ENCODE peak calls at places on chromosome 3, in seven cellular contexts. One of them, this sample, is unnamed.
A peak's percentile ranks its signal among the peaks of the same experiment; 100 is the strongest.

GRCh38 chr3:50327943-50328691 is at the start of gene TUSC2:
- DNase-seq in uterus: peak; percentile 96
- DNase-seq in HepG2: peak; percentile 95
- DNase-seq in endodermal cell: peak; percentile 98
- DNase-seq in cardiac muscle cell: peak; percentile 100
- DNase-seq in ovary: peak; percentile 98
- DNase-seq in fibroblast of the aortic adventitia: peak; percentile 95
- DNase-seq in this sample: peak; percentile 97

GRCh38 chr3:197406266-197406665 is 107.9 kb upstream of the DLG1 start:
- DNase-seq in uterus: no peak
- DNase-seq in HepG2: no peak
- DNase-seq in endodermal cell: no peak
- DNase-seq in cardiac muscle cell: no peak
- DNase-seq in ovary: peak; percentile 58
- DNase-seq in fibroblast of the aortic adventitia: no peak
- DNase-seq in this sample: peak; percentile 70

GRCh38 chr3:123618768-123619484 is 34.1 kb upstream of the HACD2 start:
- DNase-seq in uterus: peak; percentile 72
- DNase-seq in HepG2: no peak
- DNase-seq in endodermal cell: no peak
- DNase-seq in cardiac muscle cell: peak; percentile 19
- DNase-seq in ovary: peak; percentile 79
- DNase-seq in fibroblast of the aortic adventitia: peak; percentile 86
- DNase-seq in this sample: peak; percentile 92

GRCh38 chr3:102192575-102192974 is 242.2 kb upstream of the ZPLD1 start:
- DNase-seq in uterus: no peak
- DNase-seq in HepG2: no peak
- DNase-seq in endodermal cell: no peak
- DNase-seq in cardiac muscle cell: no peak
- DNase-seq in ovary: no peak
- DNase-seq in fibroblast of the aortic adventitia: no peak
- DNase-seq in this sample: no peak

GRCh38 chr3:123347205-123347604 is 101.7 kb downstream of the ADCY5 start:
- DNase-seq in uterus: no peak
- DNase-seq in HepG2: no peak
- DNase-seq in endodermal cell: no peak
- DNase-seq in cardiac muscle cell: no peak
- DNase-seq in ovary: peak; percentile 41
- DNase-seq in fibroblast of the aortic adventitia: no peak
- DNase-seq in this sample: no peak

GRCh38 chr3:157746391-157746790 is 243.2 kb upstream of the VEPH1 start:
- DNase-seq in uterus: no peak
- DNase-seq in HepG2: no peak
- DNase-seq in endodermal cell: no peak
- DNase-seq in cardiac muscle cell: no peak
- DNase-seq in ovary: no peak
- DNase-seq in fibroblast of the aortic adventitia: no peak
- DNase-seq in this sample: no peak

GRCh38 chr3:17027344-17027743 is 142.6 kb downstream of the PLCL2 start:
- DNase-seq in uterus: no peak
- DNase-seq in HepG2: no peak
- DNase-seq in endodermal cell: no peak
- DNase-seq in cardiac muscle cell: no peak
- DNase-seq in ovary: no peak
- DNase-seq in fibroblast of the aortic adventitia: no peak
- DNase-seq in this sample: no peak

GRCh38 chr3:20958161-20958560 is 772.2 kb upstream of the SGO1 start:
- DNase-seq in uterus: no peak
- DNase-seq in HepG2: no peak
- DNase-seq in endodermal cell: no peak
- DNase-seq in cardiac muscle cell: no peak
- DNase-seq in ovary: no peak
- DNase-seq in fibroblast of the aortic adventitia: no peak
- DNase-seq in this sample: no peak

GRCh38 chr3:187742351-187743171 is 2.7 kb downstream of the BCL6 start:
- DNase-seq in uterus: peak; percentile 72
- DNase-seq in HepG2: no peak
- DNase-seq in endodermal cell: no peak
- DNase-seq in cardiac muscle cell: no peak
- DNase-seq in ovary: no peak
- DNase-seq in fibroblast of the aortic adventitia: peak; percentile 82
- DNase-seq in this sample: peak; percentile 57

GRCh38 chr3:154018100-154018696 is 103.0 kb upstream of the ARHGEF26 start:
- DNase-seq in uterus: no peak
- DNase-seq in HepG2: peak; percentile 33
- DNase-seq in endodermal cell: peak; percentile 90
- DNase-seq in cardiac muscle cell: peak; percentile 52
- DNase-seq in ovary: no peak
- DNase-seq in fibroblast of the aortic adventitia: peak; percentile 8
- DNase-seq in this sample: peak; percentile 47

GRCh38 chr3:127753898-127754410 is 68.4 kb downstream of the MGLL start:
- DNase-seq in uterus: no peak
- DNase-seq in HepG2: no peak
- DNase-seq in endodermal cell: no peak
- DNase-seq in cardiac muscle cell: no peak
- DNase-seq in ovary: no peak
- DNase-seq in fibroblast of the aortic adventitia: no peak
- DNase-seq in this sample: no peak

GRCh38 chr3:149009732-149010131 is 18.4 kb downstream of the GYG1 start:
- DNase-seq in uterus: no peak
- DNase-seq in HepG2: no peak
- DNase-seq in endodermal cell: no peak
- DNase-seq in cardiac muscle cell: no peak
- DNase-seq in ovary: no peak
- DNase-seq in fibroblast of the aortic adventitia: no peak
- DNase-seq in this sample: no peak

GRCh38 chr3:178083906-178084823 is 452.1 kb upstream of the KCNMB2 start:
- DNase-seq in uterus: no peak
- DNase-seq in HepG2: peak; percentile 10
- DNase-seq in endodermal cell: no peak
- DNase-seq in cardiac muscle cell: peak; percentile 39
- DNase-seq in ovary: no peak
- DNase-seq in fibroblast of the aortic adventitia: peak; percentile 34
- DNase-seq in this sample: peak; percentile 60

GRCh38 chr3:197151562-197151961 is 121.9 kb upstream of the MELTF start:
- DNase-seq in uterus: no peak
- DNase-seq in HepG2: peak; percentile 28
- DNase-seq in endodermal cell: no peak
- DNase-seq in cardiac muscle cell: peak; percentile 43
- DNase-seq in ovary: no peak
- DNase-seq in fibroblast of the aortic adventitia: peak; percentile 70
- DNase-seq in this sample: peak; percentile 83

GRCh38 chr3:197181751-197182150 is 116.7 kb downstream of the DLG1 start:
- DNase-seq in uterus: peak; percentile 24
- DNase-seq in HepG2: no peak
- DNase-seq in endodermal cell: no peak
- DNase-seq in cardiac muscle cell: no peak
- DNase-seq in ovary: no peak
- DNase-seq in fibroblast of the aortic adventitia: peak; percentile 83
- DNase-seq in this sample: peak; percentile 92

GRCh38 chr3:65924762-65925161 is 114.0 kb downstream of the MAGI1 start:
- DNase-seq in uterus: no peak
- DNase-seq in HepG2: peak; percentile 46
- DNase-seq in endodermal cell: no peak
- DNase-seq in cardiac muscle cell: no peak
- DNase-seq in ovary: no peak
- DNase-seq in fibroblast of the aortic adventitia: no peak
- DNase-seq in this sample: no peak

GRCh38 chr3:52110502-52110901 is 43.7 kb downstream of the POC1A start:
- DNase-seq in uterus: no peak
- DNase-seq in HepG2: no peak
- DNase-seq in endodermal cell: no peak
- DNase-seq in cardiac muscle cell: peak; percentile 68
- DNase-seq in ovary: no peak
- DNase-seq in fibroblast of the aortic adventitia: no peak
- DNase-seq in this sample: no peak

GRCh38 chr3:85560088-85560790 is 601.5 kb downstream of the CADM2 start:
- DNase-seq in uterus: no peak
- DNase-seq in HepG2: peak; percentile 26
- DNase-seq in endodermal cell: no peak
- DNase-seq in cardiac muscle cell: no peak
- DNase-seq in ovary: no peak
- DNase-seq in fibroblast of the aortic adventitia: no peak
- DNase-seq in this sample: peak; percentile 35

GRCh38 chr3:195703776-195704175 is 17.0 kb upstream of the MUC20 start:
- DNase-seq in uterus: no peak
- DNase-seq in HepG2: no peak
- DNase-seq in endodermal cell: no peak
- DNase-seq in cardiac muscle cell: no peak
- DNase-seq in ovary: no peak
- DNase-seq in fibroblast of the aortic adventitia: no peak
- DNase-seq in this sample: no peak

GRCh38 chr3:99678023-99678422 is 39.6 kb downstream of the COL8A1 start:
- DNase-seq in uterus: peak; percentile 58
- DNase-seq in HepG2: no peak
- DNase-seq in endodermal cell: no peak
- DNase-seq in cardiac muscle cell: no peak
- DNase-seq in ovary: no peak
- DNase-seq in fibroblast of the aortic adventitia: peak; percentile 97
- DNase-seq in this sample: peak; percentile 96

GRCh38 chr3:48966876-48967361 is 23.1 kb upstream of the P4HTM start:
- DNase-seq in uterus: no peak
- DNase-seq in HepG2: no peak
- DNase-seq in endodermal cell: peak; percentile 30
- DNase-seq in cardiac muscle cell: no peak
- DNase-seq in ovary: peak; percentile 52
- DNase-seq in fibroblast of the aortic adventitia: no peak
- DNase-seq in this sample: no peak

GRCh38 chr3:95609411-95609810 is 1205.0 kb upstream of the EPHA6 start:
- DNase-seq in uterus: no peak
- DNase-seq in HepG2: no peak
- DNase-seq in endodermal cell: no peak
- DNase-seq in cardiac muscle cell: no peak
- DNase-seq in ovary: no peak
- DNase-seq in fibroblast of the aortic adventitia: no peak
- DNase-seq in this sample: no peak
- TF ChIP-seq CTCF in uterus: no peak
- TF ChIP-seq CTCF in HepG2: no peak
- TF ChIP-seq CTCF in endodermal cell: no peak
- TF ChIP-seq CTCF in cardiac muscle cell: no peak
- TF ChIP-seq CTCF in ovary: no peak
- TF ChIP-seq CTCF in fibroblast of the aortic adventitia: no peak
- TF ChIP-seq CTCF in this sample: no peak

GRCh38 chr3:38650248-38650940 is 907 bp upstream of the SCN5A start:
- DNase-seq in uterus: no peak
- DNase-seq in HepG2: no peak
- DNase-seq in endodermal cell: peak; percentile 58
- DNase-seq in cardiac muscle cell: no peak
- DNase-seq in ovary: no peak
- DNase-seq in fibroblast of the aortic adventitia: no peak
- DNase-seq in this sample: no peak
- H3K4me3 ChIP-seq in uterus: no peak overlapping the region
- H3K4me3 ChIP-seq in HepG2: no peak overlapping the region
- H3K4me3 ChIP-seq in endodermal cell: peak overlapping the region; percentile 61
- H3K4me3 ChIP-seq in cardiac muscle cell: no peak overlapping the region
- H3K4me3 ChIP-seq in ovary: no peak overlapping the region
- H3K4me3 ChIP-seq in fibroblast of the aortic adventitia: no peak overlapping the region
- H3K4me3 ChIP-seq in this sample: no peak overlapping the region

GRCh38 chr3:60754617-60755016 is 496.6 kb downstream of the FHIT start:
- DNase-seq in uterus: no peak
- DNase-seq in HepG2: no peak
- DNase-seq in endodermal cell: no peak
- DNase-seq in cardiac muscle cell: no peak
- DNase-seq in ovary: no peak
- DNase-seq in fibroblast of the aortic adventitia: no peak
- DNase-seq in this sample: no peak

GRCh38 chr3:60752800-60753199 is 498.5 kb downstream of the FHIT start:
- DNase-seq in uterus: no peak
- DNase-seq in HepG2: no peak
- DNase-seq in endodermal cell: no peak
- DNase-seq in cardiac muscle cell: no peak
- DNase-seq in ovary: no peak
- DNase-seq in fibroblast of the aortic adventitia: peak; percentile 9
- DNase-seq in this sample: no peak

GRCh38 chr3:60756636-60757035 is 494.6 kb downstream of the FHIT start:
- DNase-seq in uterus: no peak
- DNase-seq in HepG2: no peak
- DNase-seq in endodermal cell: no peak
- DNase-seq in cardiac muscle cell: no peak
- DNase-seq in ovary: no peak
- DNase-seq in fibroblast of the aortic adventitia: no peak
- DNase-seq in this sample: no peak

GRCh38 chr3:60756231-60756630 is 495.0 kb downstream of the FHIT start:
- DNase-seq in uterus: no peak
- DNase-seq in HepG2: no peak
- DNase-seq in endodermal cell: no peak
- DNase-seq in cardiac muscle cell: peak; percentile 17
- DNase-seq in ovary: no peak
- DNase-seq in fibroblast of the aortic adventitia: no peak
- DNase-seq in this sample: no peak

DNA sequence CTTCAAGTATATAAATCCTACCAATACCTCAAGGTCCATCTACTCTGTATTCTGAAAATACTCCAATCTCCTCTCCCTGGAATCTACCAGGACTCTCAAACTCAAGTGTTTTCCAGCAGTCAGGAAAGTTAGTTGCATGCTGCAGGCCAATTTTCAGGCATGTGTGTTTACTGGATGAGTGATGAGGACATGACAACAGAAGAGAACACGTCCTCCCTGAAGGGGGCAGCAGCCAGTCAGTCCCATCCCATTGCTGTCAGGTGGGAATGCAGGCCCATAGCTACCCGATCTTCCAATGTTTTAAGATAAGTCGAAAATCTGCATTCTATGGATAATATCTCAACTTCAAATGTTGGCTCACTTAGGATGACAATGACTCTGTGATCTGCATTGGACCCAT is 496.2 kb downstream of the FHIT start:
- DNase-seq in uterus: no peak
- DNase-seq in HepG2: peak; percentile 31
- DNase-seq in endodermal cell: peak; percentile 88
- DNase-seq in cardiac muscle cell: peak; percentile 56
- DNase-seq in ovary: no peak
- DNase-seq in fibroblast of the aortic adventitia: no peak
- DNase-seq in this sample: no peak
- TF ChIP-seq CTCF in uterus: no peak
- TF ChIP-seq CTCF in HepG2: peak; percentile 79
- TF ChIP-seq CTCF in endodermal cell: peak; percentile 89
- TF ChIP-seq CTCF in cardiac muscle cell: no peak
- TF ChIP-seq CTCF in ovary: no peak
- TF ChIP-seq CTCF in fibroblast of the aortic adventitia: no peak
- TF ChIP-seq CTCF in this sample: no peak

DNA sequence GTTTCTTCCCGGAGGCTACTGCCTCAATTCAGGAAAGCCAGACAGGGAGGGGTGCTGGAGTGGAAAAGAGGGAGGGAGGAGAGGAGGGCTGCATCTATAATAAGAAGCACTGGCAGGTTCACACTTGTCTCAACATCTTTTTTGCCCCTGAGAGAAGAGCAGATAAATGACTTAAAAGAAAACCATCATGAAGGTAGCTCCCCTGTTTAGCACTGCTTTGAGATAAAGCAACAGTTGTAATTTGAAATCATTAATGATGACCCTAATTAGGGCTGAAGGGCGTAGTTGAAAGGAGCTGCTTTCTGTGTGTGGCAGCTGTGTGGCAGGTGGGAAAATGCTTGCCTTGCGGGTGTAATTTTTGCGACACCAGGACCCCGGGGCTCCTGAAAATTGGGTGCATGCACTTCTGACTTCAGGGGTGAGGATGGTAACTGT is 222.8 kb upstream of the IL12A start:
- DNase-seq in uterus: no peak
- DNase-seq in HepG2: no peak
- DNase-seq in endodermal cell: no peak
- DNase-seq in cardiac muscle cell: peak; percentile 65
- DNase-seq in ovary: no peak
- DNase-seq in fibroblast of the aortic adventitia: no peak
- DNase-seq in this sample: no peak
- H3K4me3 ChIP-seq in uterus: peak overlapping the region; percentile 75
- H3K4me3 ChIP-seq in HepG2: no peak overlapping the region
- H3K4me3 ChIP-seq in endodermal cell: peak overlapping the region; percentile 84
- H3K4me3 ChIP-seq in cardiac muscle cell: peak overlapping the region; percentile 53
- H3K4me3 ChIP-seq in ovary: peak overlapping the region; percentile 83
- H3K4me3 ChIP-seq in fibroblast of the aortic adventitia: peak overlapping the region; percentile 70
- H3K4me3 ChIP-seq in this sample: peak overlapping the region; percentile 67

GRCh38 chr3:134300520-134300919 is 49.9 kb upstream of the RYK start:
- DNase-seq in uterus: no peak
- DNase-seq in HepG2: no peak
- DNase-seq in endodermal cell: peak; percentile 75
- DNase-seq in cardiac muscle cell: peak; percentile 53
- DNase-seq in ovary: no peak
- DNase-seq in fibroblast of the aortic adventitia: no peak
- DNase-seq in this sample: no peak
- TF ChIP-seq CTCF in uterus: no peak
- TF ChIP-seq CTCF in HepG2: peak; percentile 27
- TF ChIP-seq CTCF in endodermal cell: peak; percentile 59
- TF ChIP-seq CTCF in cardiac muscle cell: no peak
- TF ChIP-seq CTCF in ovary: no peak
- TF ChIP-seq CTCF in fibroblast of the aortic adventitia: peak; percentile 17
- TF ChIP-seq CTCF in this sample: peak; percentile 22

This sample was measured in fibroblast of pulmonary artery.